ENCODE peak calls at places on chromosomes 12 and 14, in ten cellular contexts. P is heart right ventricle; U is Karpas-422; X is A549; D is naive thymus-derived CD4-positive, alpha-beta T cell; E is lung; B is right lobe of liver; Y is ascending aorta; O is hepatocyte; C is uterus. H is an unnamed sample.
A peak's percentile ranks its signal among the peaks of the same experiment; 100 is the strongest.

GRCh38 chr14:34733245-34733644 is 18.9 kb upstream of the CFL2 start:
- DNase-seq in B (no peak), D (no peak), O (no peak), X (no peak), Y (no peak), E (no peak), C (no peak), P (no peak), U (no peak), H (no peak)

GRCh38 chr12:47870175-47870781 is 34.5 kb downstream of the VDR start:
- DNase-seq in E (no peak), D (no peak), Y (no peak), U (peak; percentile 65), B (peak; percentile 84), P (peak; percentile 65), C (no peak), O (peak; percentile 55), X (peak; percentile 40), H (no peak)

GRCh38 chr14:93041830-93042229 is 73.9 kb downstream of the ITPK1 start:
- DNase-seq in D (no peak), U (no peak), E (no peak), X (no peak), O (no peak), B (no peak), Y (no peak), C (no peak), P (no peak), H (no peak)

GRCh38 chr12:31813305-31813704 is 84.5 kb upstream of the AMN1 start:
- DNase-seq in B (no peak), D (no peak), P (no peak), X (no peak), C (no peak), O (peak; percentile 26), U (no peak), Y (no peak), E (no peak), H (no peak)

GRCh38 chr14:61474671-61475070 is 153.3 kb downstream of the PRKCH start:
- DNase-seq in C (no peak), U (no peak), P (no peak), X (no peak), Y (no peak), O (no peak), E (no peak), D (no peak), B (no peak), H (no peak)

GRCh38 chr14:36514278-36515104 is 5.5 kb downstream of the NKX2-1 start:
- DNase-seq in P (no peak), B (no peak), X (no peak), C (no peak), D (no peak), O (no peak), Y (no peak), U (no peak), E (peak; percentile 64), H (no peak)

GRCh38 chr14:81208489-81208888 is 12.3 kb downstream of the GTF2A1 start:
- DNase-seq in D (no peak), X (no peak), E (no peak), O (no peak), P (no peak), C (no peak), B (peak; percentile 87), U (peak; percentile 40), Y (no peak), H (no peak)

GRCh38 chr12:24754690-24755638 is 193.9 kb downstream of the BCAT1 start:
- DNase-seq in U (no peak), E (peak; percentile 58), O (no peak), X (no peak), Y (no peak), B (no peak), P (no peak), C (no peak), D (no peak), H (no peak)

GRCh38 chr12:81332054-81332453 is 254.2 kb downstream of the ACSS3 start:
- DNase-seq in Y (no peak), D (no peak), P (no peak), E (no peak), X (no peak), O (no peak), U (peak; percentile 52), C (no peak), B (no peak), H (no peak)

GRCh38 chr14:102930138-102930752 is 7.8 kb downstream of the AMN start:
- DNase-seq in C (no peak), E (no peak), O (peak; percentile 56), X (no peak), B (peak; percentile 44), P (no peak), Y (no peak), U (no peak), D (no peak), H (no peak)

GRCh38 chr12:1186298-1186697 is 195.3 kb downstream of the ERC1 start:
- DNase-seq in Y (no peak), U (no peak), X (no peak), E (no peak), C (no peak), P (no peak), D (no peak), O (no peak), B (no peak), H (no peak)

GRCh38 chr14:36509056-36509917 is 10.7 kb downstream of the NKX2-1 start:
- DNase-seq in P (no peak), C (no peak), O (no peak), B (no peak), Y (no peak), U (no peak), D (no peak), X (no peak), E (no peak), H (no peak)

GRCh38 chr12:122001379-122002209 is 20.1 kb upstream of the BCL7A start:
- DNase-seq in U (no peak), C (no peak), O (no peak), X (no peak), Y (no peak), D (no peak), B (no peak), P (no peak), E (no peak), H (no peak)

GRCh38 chr12:100986595-100987547 is 192.3 kb downstream of the ANO4 start:
- DNase-seq in Y (no peak), X (no peak), B (no peak), C (no peak), O (no peak), D (no peak), P (no peak), U (no peak), E (no peak), H (no peak)

GRCh38 chr12:42696424-42697149 is 107.0 kb upstream of the PRICKLE1 start:
- DNase-seq in E (peak; percentile 73), X (no peak), O (peak; percentile 27), P (peak; percentile 71), Y (no peak), D (no peak), B (no peak), U (no peak), C (peak; percentile 95), H (no peak)

GRCh38 chr12:118773956-118774723 is 207.2 kb upstream of the SRRM4 start:
- DNase-seq in X (no peak), O (no peak), B (no peak), E (no peak), P (no peak), C (no peak), D (no peak), Y (no peak), U (no peak), H (no peak)

DNA sequence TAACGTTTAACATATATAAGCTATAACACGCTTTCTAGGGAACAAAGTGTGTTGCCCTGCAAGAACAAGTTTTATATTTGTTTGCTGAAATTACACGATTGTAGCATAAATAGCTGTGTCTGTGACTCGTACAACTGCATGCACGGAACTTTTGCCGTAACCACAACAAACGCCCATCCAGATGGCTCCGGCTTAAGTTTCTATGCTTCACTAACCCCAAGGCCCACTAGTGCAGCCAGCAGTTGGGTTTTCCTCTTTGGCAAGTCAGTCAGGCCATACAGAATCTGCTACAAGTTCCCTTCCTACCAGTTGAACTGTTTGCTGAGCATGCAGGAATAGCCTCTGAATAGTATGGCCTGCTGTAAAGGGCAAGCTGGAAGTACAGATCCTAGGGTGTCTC is 12.1 kb downstream of the CSRP2 start:
- DNase-seq in U (no peak), E (no peak), C (no peak), P (no peak), O (peak; percentile 42), B (no peak), Y (no peak), X (no peak), D (no peak), H (no peak)
- H3K27ac ChIP-seq in U (no peak overlapping the region), E (no peak overlapping the region), C (no peak overlapping the region), P (no peak overlapping the region), O (peak overlapping the region; percentile 65), B (no peak overlapping the region), Y (no peak overlapping the region), X (no peak overlapping the region), D (no peak overlapping the region), H (no peak overlapping the region)

GRCh38 chr14:24979725-24980239 is 70.2 kb downstream of the STXBP6 start:
- DNase-seq in O (no peak), X (no peak), C (no peak), Y (no peak), D (no peak), E (no peak), U (no peak), P (no peak), B (no peak), H (no peak)
- H3K4me1 ChIP-seq in O (peaks cover 49% of the 10 kb centered on the region), X (peaks cover 27% of the 10 kb centered on the region), C (no peaks in the 10 kb centered on the region), Y (no peaks in the 10 kb centered on the region), D (no peaks in the 10 kb centered on the region), E (no peaks in the 10 kb centered on the region), U (no peaks in the 10 kb centered on the region), P (peaks cover 3% of the 10 kb centered on the region), B (no peaks in the 10 kb centered on the region), H (no peaks in the 10 kb centered on the region)

GRCh38 chr14:59918824-59919581 is 941 bp upstream of the LRRC9 start:
- DNase-seq in X (peak; percentile 28), U (no peak), C (no peak), O (peak; percentile 53), Y (no peak), D (no peak), P (no peak), B (peak; percentile 46), E (no peak), H (peak; percentile 26)

GRCh38 chr14:59919582-59920377 is at the start of gene LRRC9:
- DNase-seq in P (no peak), U (peak; percentile 61), C (peak; percentile 18), O (peak; percentile 92), D (no peak), E (peak; percentile 53), B (peak; percentile 84), X (no peak), Y (no peak), H (peak; percentile 29)

GRCh38 chr14:59925797-59926196 is 5.9 kb downstream of the LRRC9 start:
- DNase-seq in O (no peak), X (no peak), E (no peak), Y (no peak), B (no peak), P (no peak), U (no peak), D (no peak), C (no peak), H (no peak)

GRCh38 chr14:59920378-59920683 is 387 bp downstream of the LRRC9 start:
- DNase-seq in D (no peak), U (no peak), X (no peak), O (no peak), C (no peak), P (no peak), B (no peak), Y (no peak), E (no peak), H (no peak)
- H3K4me3 ChIP-seq in D (no peak overlapping the region), U (no peak overlapping the region), X (no peak overlapping the region), O (no peak overlapping the region), C (no peak overlapping the region), P (no peak overlapping the region), B (no peak overlapping the region), Y (no peak overlapping the region), E (no peak overlapping the region), H (no peak overlapping the region)

GRCh38 chr12:123140675-123141614 is 9.9 kb downstream of the PITPNM2 start:
- DNase-seq in X (no peak), E (no peak), P (no peak), U (no peak), O (no peak), Y (no peak), C (no peak), D (no peak), B (no peak), H (no peak)
- H3K27ac ChIP-seq in X (peak overlapping the region; percentile 91), E (peak overlapping the region; percentile 84), P (peak overlapping the region; percentile 84), U (no peak overlapping the region), O (peak overlapping the region; percentile 91), Y (peak overlapping the region; percentile 66), C (peak overlapping the region; percentile 71), D (no peak overlapping the region), B (peak overlapping the region; percentile 80), H (no peak overlapping the region)